ENCODE peak calls at places on chromosome X, in seven cellular contexts. E is heart left ventricle; Q is AG10803; G is adipocyte; K is lower leg skin; M is prostate gland; C is CD4-positive, CD25-positive, alpha-beta regulatory T cell. A is an unnamed sample.

GRCh38 chrX:128078545-128078944 is 26.3 kb upstream of the ACTRT1 start:
- DNase-seq in E (no peak), Q (no peak), G (no peak), K (no peak), M (no peak), C (no peak), A (no peak)

GRCh38 chrX:5113128-5113527 is 1115.5 kb downstream of the NLGN4X start:
- DNase-seq in E (no peak), Q (no peak), G (no peak), K (no peak), M (no peak), C (no peak), A (no peak)

GRCh38 chrX:153973127-153974002 is 811 bp downstream of the TMEM187 start:
- DNase-seq in E (no peak), Q (no peak), G (no peak), K (no peak), M (no peak), C (no peak), A (no peak)

GRCh38 chrX:34365482-34365881 is 233.4 kb upstream of the FAM47A start:
- DNase-seq in E (no peak), Q (peak), G (peak), K (no peak), M (no peak), C (no peak), A (peak)

GRCh38 chrX:109966246-109966645 is 36.7 kb upstream of the TMEM164 start:
- DNase-seq in E (no peak), Q (no peak), G (peak), K (no peak), M (no peak), C (no peak), A (no peak)

GRCh38 chrX:10254746-10255145 is 98.0 kb downstream of the CLCN4 start:
- DNase-seq in E (no peak), Q (peak), G (peak), K (no peak), M (peak), C (no peak), A (peak)

GRCh38 chrX:11899091-11899490 is 141.1 kb downstream of the MSL3 start:
- DNase-seq in E (no peak), Q (peak), G (no peak), K (no peak), M (no peak), C (no peak), A (peak)

GRCh38 chrX:134570899-134571298 is 87.4 kb downstream of the PLAC1 start:
- DNase-seq in E (no peak), Q (no peak), G (peak), K (no peak), M (no peak), C (no peak), A (no peak)

GRCh38 chrX:106862972-106863688 is 40.0 kb downstream of the RIPPLY1 start:
- DNase-seq in E (no peak), Q (no peak), G (no peak), K (no peak), M (no peak), C (no peak), A (peak)

GRCh38 chrX:69546417-69546816 is 42.3 kb downstream of the NALF2 start:
- DNase-seq in E (no peak), Q (no peak), G (no peak), K (no peak), M (no peak), C (no peak), A (no peak)

GRCh38 chrX:115367455-115367854 is 77.9 kb downstream of the LUZP4 start:
- DNase-seq in E (no peak), Q (peak), G (peak), K (no peak), M (no peak), C (no peak), A (no peak)

GRCh38 chrX:12973561-12974216 is 1.2 kb upstream of the TMSB4X start:
- DNase-seq in E (no peak), Q (no peak), G (no peak), K (no peak), M (no peak), C (no peak), A (no peak)

GRCh38 chrX:128518508-128518907 is 466.3 kb upstream of the ACTRT1 start:
- DNase-seq in E (no peak), Q (no peak), G (peak), K (no peak), M (no peak), C (no peak), A (peak)

GRCh38 chrX:18252644-18253359 is 32.1 kb upstream of the BEND2 start:
- DNase-seq in E (no peak), Q (peak), G (no peak), K (no peak), M (no peak), C (no peak), A (no peak)

GRCh38 chrX:40964633-40965586 is 120.3 kb upstream of the USP9X start:
- DNase-seq in E (no peak), Q (no peak), G (no peak), K (no peak), M (no peak), C (no peak), A (no peak)

GRCh38 chrX:125505207-125505606 is 185.5 kb downstream of the TEX13C start:
- DNase-seq in E (no peak), Q (no peak), G (no peak), K (no peak), M (no peak), C (no peak), A (no peak)

GRCh38 chrX:154441984-154442707 is 1.8 kb upstream of the FAM50A start:
- DNase-seq in E (no peak), Q (no peak), G (no peak), K (no peak), M (peak), C (no peak), A (peak)

GRCh38 chrX:19334945-19335626 is 8.6 kb upstream of the PDHA1 start:
- DNase-seq in E (no peak), Q (no peak), G (no peak), K (no peak), M (no peak), C (no peak), A (no peak)

GRCh38 chrX:48579259-48579658 is 5.0 kb downstream of the RBM3 start:
- DNase-seq in E (no peak), Q (no peak), G (no peak), K (no peak), M (no peak), C (no peak), A (no peak)
- H3K4me3 ChIP-seq in E (no peak), Q (no peak), G (no peak), K (no peak), M (no peak), C (no peak), A (no peak)

DNA sequence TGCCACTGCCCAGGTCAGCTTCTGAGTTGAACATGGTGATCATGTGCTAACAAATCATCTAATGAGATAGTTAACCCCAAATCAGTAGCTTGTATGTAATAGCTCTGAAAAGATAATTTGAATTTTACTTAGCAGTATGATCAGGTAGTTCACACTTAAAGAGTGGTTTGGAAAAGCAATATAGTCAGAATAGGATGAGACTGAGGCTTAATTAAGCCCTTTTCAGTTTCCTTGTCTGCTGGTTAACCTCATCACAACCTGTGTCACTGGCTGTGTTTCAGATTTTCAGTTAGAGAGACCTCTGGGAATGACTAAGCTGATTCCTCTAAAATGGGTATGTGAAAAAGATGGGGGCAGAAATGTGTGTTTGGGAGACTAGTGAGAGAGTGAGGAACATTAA is 38.1 kb downstream of the GPR174 start:
- DNase-seq in E (no peak), Q (no peak), G (no peak), K (no peak), M (no peak), C (no peak), A (no peak)
- H3K4me3 ChIP-seq in E (no peak), Q (no peak), G (no peak), K (no peak), M (no peak), C (peak), A (no peak)

DNA sequence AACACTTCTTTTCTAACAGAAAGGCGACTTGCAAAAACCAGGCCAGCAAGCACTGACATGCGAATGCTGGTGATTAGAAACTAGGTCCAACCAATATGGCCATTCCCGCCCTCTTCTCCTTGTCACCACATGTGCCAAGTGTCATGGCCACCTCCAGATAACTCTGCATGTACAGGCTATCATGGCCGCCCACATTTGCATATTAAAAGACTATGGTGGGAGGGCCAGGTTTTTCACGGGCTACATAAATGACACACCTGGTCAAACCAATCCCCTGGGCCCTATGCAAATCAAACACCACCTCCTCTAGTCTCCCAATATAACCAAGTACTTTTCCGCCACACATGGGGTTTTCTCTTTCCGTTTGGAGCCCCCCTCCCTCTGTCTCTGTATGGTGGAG is 40.1 kb downstream of the NUDT11 start:
- DNase-seq in E (no peak), Q (no peak), G (no peak), K (no peak), M (peak), C (no peak), A (no peak)
- H3K4me3 ChIP-seq in E (no peak), Q (no peak), G (no peak), K (no peak), M (no peak), C (no peak), A (no peak)

GRCh38 chrX:38878674-38879375 is 77.6 kb downstream of the MID1IP1 start:
- DNase-seq in E (no peak), Q (no peak), G (no peak), K (no peak), M (no peak), C (no peak), A (no peak)

GRCh38 chrX:38881066-38881465 is 79.8 kb downstream of the MID1IP1 start:
- DNase-seq in E (no peak), Q (no peak), G (no peak), K (no peak), M (no peak), C (no peak), A (no peak)

GRCh38 chrX:38881727-38882126 is 80.5 kb downstream of the MID1IP1 start:
- DNase-seq in E (no peak), Q (no peak), G (no peak), K (no peak), M (no peak), C (no peak), A (no peak)

GRCh38 chrX:38879631-38880220 is 78.5 kb downstream of the MID1IP1 start:
- DNase-seq in E (no peak), Q (no peak), G (no peak), K (no peak), M (peak), C (no peak), A (no peak)

GRCh38 chrX:38880460-38880859 is 79.2 kb downstream of the MID1IP1 start:
- DNase-seq in E (no peak), Q (peak), G (no peak), K (no peak), M (no peak), C (no peak), A (no peak)
- H3K4me3 ChIP-seq in E (no peak), Q (no peak), G (no peak), K (no peak), M (no peak), C (no peak), A (no peak)

GRCh38 chrX:275967-276587 is 5.1 kb upstream of the PLCXD1 start:
- DNase-seq in E (peak), Q (peak), G (peak), K (peak), M (peak), C (peak), A (peak)
- H3K4me3 ChIP-seq in E (peak), Q (peak), G (peak), K (peak), M (peak), C (peak), A (peak)

GRCh38 chrX:119763836-119764387 is 5.5 kb downstream of the SOWAHD start:
- DNase-seq in E (no peak), Q (no peak), G (no peak), K (no peak), M (no peak), C (no peak), A (no peak)

GRCh38 chrX:119763175-119763574 is 4.8 kb downstream of the SOWAHD start:
- DNase-seq in E (no peak), Q (peak), G (peak), K (no peak), M (no peak), C (no peak), A (no peak)

GRCh38 chrX:119760026-119760902 is 1.9 kb downstream of the SOWAHD start:
- DNase-seq in E (no peak), Q (no peak), G (no peak), K (no peak), M (no peak), C (no peak), A (no peak)

GRCh38 chrX:119759333-119759766 is 962 bp downstream of the SOWAHD start:
- DNase-seq in E (no peak), Q (no peak), G (no peak), K (no peak), M (no peak), C (no peak), A (no peak)

GRCh38 chrX:119762718-119763117 is 4.3 kb downstream of the SOWAHD start:
- DNase-seq in E (no peak), Q (peak), G (peak), K (no peak), M (no peak), C (no peak), A (no peak)
- H3K4me3 ChIP-seq in E (no peak), Q (no peak), G (no peak), K (no peak), M (no peak), C (no peak), A (no peak)

GRCh38 chrX:48833531-48834138 is 1.8 kb downstream of the PCSK1N start:
- DNase-seq in E (no peak), Q (no peak), G (no peak), K (no peak), M (no peak), C (no peak), A (no peak)

GRCh38 chrX:48831909-48832291 is 3.5 kb downstream of the PCSK1N start:
- DNase-seq in E (no peak), Q (no peak), G (peak), K (no peak), M (no peak), C (no peak), A (no peak)

GRCh38 chrX:48831136-48831908 is 4.1 kb downstream of the PCSK1N start:
- DNase-seq in E (no peak), Q (no peak), G (no peak), K (no peak), M (no peak), C (no peak), A (no peak)

GRCh38 chrX:48835524-48836329 is at the start of gene PCSK1N:
- DNase-seq in E (no peak), Q (no peak), G (no peak), K (no peak), M (no peak), C (peak), A (no peak)

DNA sequence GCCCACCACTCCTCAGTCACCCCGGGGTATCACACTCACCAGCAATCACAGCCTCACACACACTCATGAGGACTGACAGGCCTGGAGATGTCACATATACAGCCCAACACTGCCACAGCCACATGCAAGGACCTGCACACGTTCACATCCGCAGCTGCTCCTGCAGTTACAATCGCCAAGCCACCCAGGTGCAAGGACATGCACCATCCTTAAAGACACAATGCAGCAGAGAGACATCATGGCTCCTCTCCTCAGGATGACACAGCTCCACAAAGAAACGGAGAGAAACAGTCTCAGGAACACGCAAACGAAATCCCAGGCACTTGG is 1.1 kb downstream of the PCSK1N start:
- DNase-seq in E (no peak), Q (no peak), G (no peak), K (no peak), M (no peak), C (no peak), A (no peak)
- H3K4me3 ChIP-seq in E (no peak), Q (no peak), G (no peak), K (no peak), M (no peak), C (peak), A (peak)

GRCh38 chrX:136780241-136780640 is 491 bp downstream of the ARHGEF6 start:
- DNase-seq in E (no peak), Q (no peak), G (no peak), K (no peak), M (no peak), C (no peak), A (no peak)
- H3K4me3 ChIP-seq in E (peak), Q (no peak), G (peak), K (no peak), M (no peak), C (peak), A (no peak)

GRCh38 chrX:56995271-56995994 is at the start of gene SPIN3:
- DNase-seq in E (peak), Q (peak), G (peak), K (peak), M (peak), C (peak), A (peak)
- H3K4me3 ChIP-seq in E (peak), Q (peak), G (peak), K (peak), M (peak), C (peak), A (peak)

GRCh38 chrX:45801554-45801953 is 600.9 kb upstream of the DIPK2B start:
- DNase-seq in E (no peak), Q (peak), G (peak), K (no peak), M (no peak), C (no peak), A (no peak)

GRCh38 chrX:45795546-45795945 is 594.9 kb upstream of the DIPK2B start:
- DNase-seq in E (no peak), Q (no peak), G (no peak), K (no peak), M (no peak), C (no peak), A (no peak)

GRCh38 chrX:45794995-45795337 is 594.3 kb upstream of the DIPK2B start:
- DNase-seq in E (no peak), Q (no peak), G (no peak), K (no peak), M (no peak), C (no peak), A (no peak)

GRCh38 chrX:45803383-45803921 is 602.8 kb upstream of the DIPK2B start:
- DNase-seq in E (no peak), Q (peak), G (peak), K (no peak), M (no peak), C (no peak), A (no peak)

GRCh38 chrX:45799576-45799975 is 598.9 kb upstream of the DIPK2B start:
- DNase-seq in E (no peak), Q (no peak), G (no peak), K (no peak), M (no peak), C (no peak), A (no peak)
- H3K4me3 ChIP-seq in E (no peak), Q (no peak), G (no peak), K (no peak), M (no peak), C (peak), A (no peak)